ENCODE peak calls at places on chromosomes 5 and 9, in seven cellular contexts. B is cardiac septum, G is H4, C is NCI-H1092 treated with DMSO at 0.1 percent for 48 hours, Z is SIG-M5, N is IMR-90, Y is SJSA1. I is an unnamed sample.

GRCh38 chr5:122726990-122727616 is 47.8 kb upstream of the SNX2 start:
- DNase-seq in B (no peak), G (peak), C (no peak), Z (no peak), N (peak), Y (no peak), I (no peak)

GRCh38 chr9:135070198-135070951 is 17.1 kb upstream of the OLFM1 start:
- DNase-seq in B (peak), G (no peak), C (peak), Z (no peak), N (no peak), Y (no peak), I (no peak)

GRCh38 chr9:34430843-34431437 is 27.4 kb downstream of the FAM219A start:
- DNase-seq in B (peak), G (peak), C (peak), Z (no peak), N (peak), Y (no peak), I (no peak)

GRCh38 chr9:83154821-83155220 is 91.9 kb upstream of the RASEF start:
- DNase-seq in B (no peak), G (peak), C (no peak), Z (no peak), N (no peak), Y (no peak), I (no peak)

GRCh38 chr9:111588846-111589245 is 10.6 kb downstream of the PTGR1 start:
- DNase-seq in B (no peak), G (no peak), C (no peak), Z (no peak), N (no peak), Y (no peak), I (no peak)

GRCh38 chr5:225334-225733 is 7.2 kb downstream of the SDHA start:
- DNase-seq in B (no peak), G (no peak), C (no peak), Z (no peak), N (no peak), Y (no peak), I (no peak)

GRCh38 chr9:35903049-35903448 is 3.0 kb upstream of the HRCT1 start:
- DNase-seq in B (no peak), G (peak), C (peak), Z (no peak), N (peak), Y (no peak), I (peak)

GRCh38 chr5:149735066-149735465 is 5.0 kb downstream of the PPARGC1B start:
- DNase-seq in B (no peak), G (peak), C (no peak), Z (no peak), N (no peak), Y (no peak), I (peak)

GRCh38 chr9:120783611-120784047 is 9.6 kb downstream of the FBXW2 start:
- DNase-seq in B (no peak), G (no peak), C (no peak), Z (no peak), N (peak), Y (no peak), I (no peak)

GRCh38 chr5:119512277-119512676 is 60.0 kb downstream of the HSD17B4 start:
- DNase-seq in B (no peak), G (no peak), C (no peak), Z (no peak), N (no peak), Y (no peak), I (no peak)

GRCh38 chr9:126932871-126933321 is 18.3 kb downstream of the RALGPS1 start:
- DNase-seq in B (no peak), G (no peak), C (no peak), Z (no peak), N (no peak), Y (no peak), I (no peak)

GRCh38 chr9:136587145-136587943 is 41.5 kb upstream of the NOTCH1 start:
- DNase-seq in B (peak), G (no peak), C (no peak), Z (no peak), N (peak), Y (no peak), I (no peak)

GRCh38 chr5:156147251-156147947 is 179.6 kb upstream of the SGCD start:
- DNase-seq in B (no peak), G (no peak), C (no peak), Z (no peak), N (peak), Y (no peak), I (no peak)

GRCh38 chr5:164998142-164998541 is 1492.7 kb downstream of the MAT2B start:
- DNase-seq in B (no peak), G (no peak), C (no peak), Z (no peak), N (no peak), Y (no peak), I (no peak)

GRCh38 chr5:108639356-108639755 is 108.3 kb upstream of the FER start:
- DNase-seq in B (no peak), G (no peak), C (no peak), Z (no peak), N (no peak), Y (no peak), I (no peak)

GRCh38 chr5:132396589-132397001 is 27.1 kb downstream of the SLC22A5 start:
- DNase-seq in B (no peak), G (peak), C (no peak), Z (no peak), N (no peak), Y (peak), I (no peak)

GRCh38 chr5:117054808-117055398 is 480.3 kb upstream of the SEMA6A start:
- DNase-seq in B (no peak), G (no peak), C (peak), Z (no peak), N (no peak), Y (no peak), I (no peak)

GRCh38 chr5:135883441-135883840 is 12.2 kb downstream of the IL9 start:
- DNase-seq in B (no peak), G (no peak), C (no peak), Z (no peak), N (no peak), Y (no peak), I (no peak)

GRCh38 chr5:124277767-124278536 is 468.5 kb downstream of the ZNF608 start:
- DNase-seq in B (no peak), G (no peak), C (no peak), Z (no peak), N (no peak), Y (no peak), I (no peak)

GRCh38 chr5:175347027-175347426 is 97.0 kb downstream of the DRD1 start:
- DNase-seq in B (no peak), G (peak), C (no peak), Z (no peak), N (peak), Y (peak), I (no peak)

GRCh38 chr9:129263836-129264235 is 85.8 kb upstream of the IER5L start:
- DNase-seq in B (no peak), G (no peak), C (no peak), Z (no peak), N (no peak), Y (no peak), I (no peak)